ENCODE peak calls at places on chromosome 5, in eight cellular contexts. G is natural killer cell, P is sciatic nerve, M is right cardiac atrium, U is lower lobe of right lung, K is heart left ventricle, Y is left cardiac atrium, S is left lobe of liver. Z is an unnamed sample.

GRCh38 chr5:74945561-74946165 is 79.5 kb upstream of the FAM169A start:
- ATAC-seq in K (no peak), M (no peak), Y (no peak), U (no peak), S (no peak), P (no peak), G (no peak), Z (peak; percentile 76)

GRCh38 chr5:112930082-112930344 is 8.0 kb upstream of the REEP5 start:
- ATAC-seq in S (no peak), G (peak; percentile 54), K (no peak), U (no peak), M (no peak), P (no peak), Y (no peak), Z (peak; percentile 82)

GRCh38 chr5:65262590-65263189 is 219.0 kb downstream of the ADAMTS6 start:
- ATAC-seq in M (peak; percentile 80), P (peak; percentile 89), G (no peak), U (no peak), Y (peak; percentile 79), K (peak; percentile 58), S (no peak), Z (no peak)

GRCh38 chr5:55820488-55820887 is 30.7 kb upstream of the IL31RA start:
- ATAC-seq in M (no peak), G (no peak), P (no peak), K (no peak), U (no peak), Y (no peak), S (no peak), Z (no peak)

GRCh38 chr5:179343902-179344300 is 1.4 kb downstream of the ADAMTS2 start:
- ATAC-seq in P (peak; percentile 75), U (peak; percentile 45), G (no peak), Y (peak; percentile 68), M (peak; percentile 60), K (peak; percentile 28), S (peak; percentile 49), Z (no peak)

GRCh38 chr5:106019271-106019670 is 1651.5 kb downstream of the EFNA5 start:
- ATAC-seq in S (no peak), Y (peak; percentile 90), M (peak; percentile 66), K (no peak), U (no peak), G (no peak), P (peak; percentile 87), Z (no peak)

GRCh38 chr5:113546711-113547159 is 33.2 kb downstream of the YTHDC2 start:
- ATAC-seq in S (no peak), P (no peak), G (no peak), U (no peak), Y (peak; percentile 84), K (peak; percentile 38), M (no peak), Z (no peak)

GRCh38 chr5:76617675-76618074 is 5.5 kb downstream of the F2RL2 start:
- ATAC-seq in U (no peak), Y (no peak), M (no peak), P (no peak), K (no peak), S (no peak), G (no peak), Z (no peak)

GRCh38 chr5:160020969-160021368 is 12.0 kb downstream of the TTC1 start:
- ATAC-seq in K (no peak), S (no peak), U (no peak), Y (no peak), G (no peak), P (no peak), M (no peak), Z (no peak)

GRCh38 chr5:75828029-75828428 is 110.8 kb upstream of the POC5 start:
- ATAC-seq in S (no peak), P (no peak), G (no peak), Y (no peak), M (no peak), U (no peak), K (no peak), Z (no peak)

GRCh38 chr5:57262533-57262932 is 88.7 kb downstream of the GPBP1 start:
- ATAC-seq in P (no peak), U (no peak), Y (no peak), K (no peak), G (no peak), M (no peak), S (no peak), Z (no peak)

GRCh38 chr5:170388818-170389217 is 349 bp downstream of the KCNMB1 start:
- ATAC-seq in U (peak; percentile 11), Y (peak; percentile 80), K (peak; percentile 75), S (no peak), P (no peak), M (peak; percentile 61), G (no peak), Z (no peak)

GRCh38 chr5:137440800-137441199 is 58.3 kb downstream of the SPOCK1 start:
- ATAC-seq in K (no peak), Y (no peak), M (no peak), P (no peak), S (no peak), U (no peak), G (no peak), Z (no peak)

GRCh38 chr5:27241564-27242257 is 203.3 kb upstream of the CDH9 start:
- ATAC-seq in G (no peak), U (no peak), P (peak; percentile 64), K (peak; percentile 39), Y (peak; percentile 96), S (no peak), M (no peak), Z (no peak)

GRCh38 chr5:83586874-83587776 is 115.6 kb downstream of the VCAN start:
- ATAC-seq in G (no peak), P (no peak), U (no peak), S (no peak), Y (peak; percentile 31), K (no peak), M (peak; percentile 53), Z (peak; percentile 58)

GRCh38 chr5:56172225-56172624 is 60.9 kb downstream of the ANKRD55 start:
- ATAC-seq in Y (peak; percentile 6), G (no peak), U (no peak), P (no peak), S (no peak), K (no peak), M (no peak), Z (no peak)

GRCh38 chr5:28473531-28474107 is 1435.2 kb upstream of the CDH9 start:
- ATAC-seq in P (no peak), K (no peak), U (no peak), S (peak; percentile 84), M (no peak), Y (no peak), G (no peak), Z (no peak)

GRCh38 chr5:32713396-32714381 is 2.6 kb downstream of the NPR3 start:
- ATAC-seq in P (peak; percentile 53), G (no peak), K (peak; percentile 33), S (no peak), U (peak; percentile 58), Y (peak; percentile 9), M (peak; percentile 43), Z (no peak)

GRCh38 chr5:148641735-148642134 is 12.6 kb downstream of the HTR4 start:
- ATAC-seq in K (no peak), P (no peak), S (peak; percentile 91), G (no peak), U (no peak), M (no peak), Y (no peak), Z (no peak)

GRCh38 chr5:82104872-82105271 is 133.0 kb downstream of the ATG10 start:
- ATAC-seq in G (peak; percentile 36), S (no peak), P (no peak), Y (no peak), M (no peak), U (no peak), K (no peak), Z (no peak)

GRCh38 chr5:164115420-164115819 is 610.0 kb downstream of the MAT2B start:
- ATAC-seq in Y (no peak), S (no peak), K (no peak), P (no peak), U (no peak), G (no peak), M (no peak), Z (no peak)

GRCh38 chr5:176762489-176762888 is 47.9 kb upstream of the UNC5A start:
- ATAC-seq in Y (no peak), G (no peak), S (no peak), U (no peak), K (no peak), P (no peak), M (no peak), Z (no peak)

GRCh38 chr5:52875827-52876226 is 88.1 kb downstream of the ITGA1 start:
- ATAC-seq in M (peak; percentile 76), Y (peak; percentile 38), S (peak; percentile 40), G (no peak), K (no peak), U (no peak), P (no peak), Z (no peak)

GRCh38 chr5:6236858-6237481 is 141.4 kb downstream of the MED10 start:
- ATAC-seq in P (no peak), Y (no peak), K (no peak), S (no peak), U (no peak), G (no peak), M (no peak), Z (no peak)

GRCh38 chr5:147037517-147038205 is 159.1 kb upstream of the PPP2R2B start:
- ATAC-seq in S (no peak), G (no peak), K (no peak), Y (no peak), P (no peak), M (no peak), U (no peak), Z (no peak)

GRCh38 chr5:165139730-165140129 is 1634.3 kb downstream of the MAT2B start:
- ATAC-seq in G (no peak), S (no peak), P (no peak), U (no peak), K (no peak), Y (no peak), M (no peak), Z (no peak)

GRCh38 chr5:96823900-96824351 is 16.2 kb upstream of the ERAP1 start:
- ATAC-seq in S (no peak), K (peak; percentile 45), P (no peak), Y (peak; percentile 98), G (peak; percentile 52), M (peak; percentile 90), U (peak; percentile 57), Z (peak; percentile 34)

GRCh38 chr5:142087920-142088679 is 20.5 kb upstream of the NDFIP1 start:
- ATAC-seq in Y (no peak), M (no peak), G (no peak), S (no peak), K (no peak), P (no peak), U (no peak), Z (peak; percentile 53)

GRCh38 chr5:168177831-168178450 is 113.5 kb upstream of the WWC1 start:
- ATAC-seq in P (peak; percentile 48), K (peak; percentile 81), U (no peak), Y (peak; percentile 45), G (no peak), M (peak; percentile 54), S (no peak), Z (no peak)

GRCh38 chr5:160064979-160065619 is 54.2 kb downstream of the PWWP2A start:
- ATAC-seq in G (no peak), M (no peak), U (peak; percentile 40), Y (no peak), K (no peak), P (no peak), S (no peak), Z (no peak)